ENCODE peak calls at places on chromosomes 1 and 21, in four cellular contexts. One of them, this sample, is unnamed.
A peak's percentile ranks its signal among the peaks of the same experiment; 100 is the strongest.

GRCh38 chr1:212413902-212414327 is 771 bp downstream of the PACC1 start:
- DNase-seq in cardiac muscle cell: peak; percentile 19
- DNase-seq in right atrium auricular region: no peak
- DNase-seq in kidney: no peak
- DNase-seq in this sample: no peak

GRCh38 chr1:23452011-23452411 is 27.5 kb upstream of the TCEA3 start:
- DNase-seq in right atrium auricular region: no peak
- DNase-seq in kidney: peak; percentile 79
- DNase-seq in cardiac muscle cell: peak; percentile 23
- DNase-seq in this sample: peak; percentile 23

GRCh38 chr1:240801445-240801844 is 189.5 kb upstream of the GREM2 start:
- DNase-seq in right atrium auricular region: no peak
- DNase-seq in kidney: no peak
- DNase-seq in cardiac muscle cell: peak; percentile 24
- DNase-seq in this sample: no peak

GRCh38 chr1:36016686-36017085 is 67.2 kb upstream of the TEKT2 start:
- DNase-seq in right atrium auricular region: no peak
- DNase-seq in kidney: no peak
- DNase-seq in cardiac muscle cell: no peak
- DNase-seq in this sample: no peak

GRCh38 chr1:110208916-110209650 is 1.0 kb upstream of the KCNC4 start:
- DNase-seq in cardiac muscle cell: no peak
- DNase-seq in kidney: no peak
- DNase-seq in right atrium auricular region: no peak
- DNase-seq in this sample: no peak

GRCh38 chr1:207001492-207002245 is 30.9 kb downstream of the C1orf116 start:
- DNase-seq in right atrium auricular region: no peak
- DNase-seq in kidney: no peak
- DNase-seq in cardiac muscle cell: no peak
- DNase-seq in this sample: no peak

GRCh38 chr21:16533692-16534407 is 804.1 kb downstream of the USP25 start:
- DNase-seq in right atrium auricular region: no peak
- DNase-seq in kidney: no peak
- DNase-seq in cardiac muscle cell: no peak
- DNase-seq in this sample: no peak

GRCh38 chr1:14138135-14138506 is 438.1 kb downstream of the PRDM2 start:
- DNase-seq in kidney: no peak
- DNase-seq in cardiac muscle cell: no peak
- DNase-seq in right atrium auricular region: no peak
- DNase-seq in this sample: no peak

GRCh38 chr1:19210772-19211549 is 895 bp upstream of the UBR4 start:
- DNase-seq in kidney: no peak
- DNase-seq in cardiac muscle cell: peak; percentile 21
- DNase-seq in right atrium auricular region: peak; percentile 13
- DNase-seq in this sample: no peak

DNA sequence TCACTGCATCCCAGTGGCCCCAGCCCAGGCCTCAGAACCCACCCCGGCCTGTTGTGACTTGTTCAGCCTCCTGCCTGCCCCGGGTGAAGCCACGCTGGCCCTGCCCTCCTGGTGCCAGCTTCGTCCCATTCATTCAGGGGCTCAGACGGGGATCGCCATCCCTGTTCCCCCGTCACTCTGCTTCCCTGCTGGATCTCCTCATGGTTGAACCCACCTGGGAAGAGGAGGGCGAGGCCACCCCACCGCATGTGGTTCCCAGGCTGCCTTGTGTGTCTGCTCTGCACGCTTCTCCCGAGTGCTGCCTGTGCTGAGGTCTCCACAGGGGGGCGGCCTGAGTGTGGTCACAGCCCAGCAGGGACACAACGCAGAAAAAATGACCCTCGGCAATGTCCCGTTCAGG is 108.2 kb upstream of the ACTRT2 start:
- DNase-seq in cardiac muscle cell: no peak
- DNase-seq in right atrium auricular region: no peak
- DNase-seq in kidney: no peak
- DNase-seq in this sample: no peak
- H3K9me3 ChIP-seq in cardiac muscle cell: no peaks in the 10 kb centered on the region
- H3K9me3 ChIP-seq in right atrium auricular region: no peaks in the 10 kb centered on the region
- H3K9me3 ChIP-seq in kidney: no peaks in the 10 kb centered on the region
- H3K9me3 ChIP-seq in this sample: no peaks in the 10 kb centered on the region

GRCh38 chr1:2962541-2962940 is 58.7 kb upstream of the ACTRT2 start:
- DNase-seq in kidney: no peak
- DNase-seq in cardiac muscle cell: no peak
- DNase-seq in right atrium auricular region: no peak
- DNase-seq in this sample: no peak
- H3K9me3 ChIP-seq in kidney: peaks cover 2% of the 10 kb centered on the region
- H3K9me3 ChIP-seq in cardiac muscle cell: no peaks in the 10 kb centered on the region
- H3K9me3 ChIP-seq in right atrium auricular region: peaks cover 17% of the 10 kb centered on the region
- H3K9me3 ChIP-seq in this sample: peaks cover 2% of the 10 kb centered on the region

DNA sequence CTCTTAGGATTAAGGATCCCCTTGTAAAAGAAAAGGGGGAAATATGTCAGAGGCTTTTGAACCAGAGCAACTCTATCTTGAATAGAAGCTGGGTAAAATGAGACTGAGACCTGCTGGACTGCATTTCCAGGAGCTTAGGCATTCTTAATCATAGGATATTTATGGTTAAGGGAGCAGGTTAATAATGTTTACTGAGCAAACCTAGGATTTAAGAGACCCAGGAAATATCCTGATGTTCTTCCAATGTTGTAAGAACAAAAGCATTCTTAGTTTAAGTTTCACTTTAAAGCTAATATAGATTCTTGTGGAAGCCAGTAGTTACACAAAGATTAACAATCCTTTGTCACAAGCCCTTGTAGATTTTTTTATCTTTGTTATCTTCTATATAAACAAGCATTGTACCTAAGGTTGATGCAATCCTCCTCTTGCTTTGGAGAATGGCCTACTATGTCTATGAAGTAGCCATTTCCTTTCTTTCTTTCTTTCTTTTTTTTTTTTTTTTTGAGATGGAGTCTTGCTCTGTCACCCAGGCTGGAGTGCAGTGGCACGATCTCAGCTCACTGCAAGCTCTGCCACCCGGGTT is 570.2 kb upstream of the BEND5 start:
- DNase-seq in right atrium auricular region: no peak
- DNase-seq in kidney: no peak
- DNase-seq in cardiac muscle cell: no peak
- DNase-seq in this sample: no peak
- H3K9me3 ChIP-seq in right atrium auricular region: peaks cover 3% of the 10 kb centered on the region
- H3K9me3 ChIP-seq in kidney: no peaks in the 10 kb centered on the region
- H3K9me3 ChIP-seq in cardiac muscle cell: no peaks in the 10 kb centered on the region
- H3K9me3 ChIP-seq in this sample: no peaks in the 10 kb centered on the region

DNA sequence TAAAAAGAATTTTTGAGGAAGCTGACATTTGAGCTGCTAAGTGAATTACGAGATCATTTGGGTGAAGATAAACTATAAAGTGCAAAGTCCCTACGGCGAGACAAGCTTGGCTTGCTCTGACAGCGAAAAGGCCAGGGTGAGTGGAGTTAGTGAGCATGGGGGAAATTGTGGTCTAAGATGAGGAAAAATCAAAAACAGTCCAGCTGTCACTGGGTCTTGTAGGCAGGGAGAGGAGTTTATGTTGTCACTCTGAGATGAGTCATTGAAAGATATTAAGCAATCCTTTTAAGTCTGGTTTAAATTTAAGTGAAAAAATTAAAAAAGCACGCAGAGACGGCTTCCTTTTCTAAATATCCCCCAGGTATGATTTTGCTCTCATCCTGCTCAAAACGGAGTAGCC is 601.9 kb downstream of the MRPL39 start:
- DNase-seq in cardiac muscle cell: no peak
- DNase-seq in right atrium auricular region: no peak
- DNase-seq in kidney: no peak
- DNase-seq in this sample: no peak
- H3K9me3 ChIP-seq in cardiac muscle cell: no peaks in the 10 kb centered on the region
- H3K9me3 ChIP-seq in right atrium auricular region: no peaks in the 10 kb centered on the region
- H3K9me3 ChIP-seq in kidney: no peaks in the 10 kb centered on the region
- H3K9me3 ChIP-seq in this sample: no peaks in the 10 kb centered on the region

DNA sequence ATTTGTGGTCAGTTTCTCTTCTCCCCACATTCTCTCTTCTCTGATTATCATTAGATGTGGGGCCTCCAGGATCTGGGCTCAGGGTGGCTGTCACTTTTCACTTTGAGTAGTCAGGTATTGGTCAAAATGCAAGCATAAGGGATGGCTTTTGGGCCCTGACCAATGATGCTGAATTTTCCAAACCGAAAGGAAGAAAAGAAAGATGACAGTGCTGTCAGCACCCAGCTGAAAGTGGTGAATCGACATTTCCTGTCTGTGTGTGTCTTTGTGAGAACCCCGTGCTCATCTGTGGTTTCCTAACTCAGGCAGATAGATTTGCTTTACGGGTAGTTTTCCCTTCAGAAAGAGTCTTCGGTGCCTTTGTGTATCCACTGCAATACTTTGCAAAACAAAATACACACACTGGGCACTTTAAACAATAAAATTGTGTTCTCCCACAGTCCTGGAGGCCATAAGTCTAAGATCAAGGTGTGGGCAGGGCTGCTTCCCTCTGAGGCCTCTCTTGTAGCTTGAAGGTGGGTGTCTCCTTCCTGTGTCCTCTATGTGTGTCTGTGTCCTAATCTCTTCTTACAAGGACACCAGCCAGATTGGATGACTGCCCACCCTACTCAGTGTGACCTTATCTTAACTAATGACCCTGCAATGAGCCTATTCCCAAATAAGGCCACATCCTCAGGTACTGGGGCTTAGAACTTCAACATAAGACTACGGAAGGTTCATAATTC is 274.8 kb upstream of the AJAP1 start:
- DNase-seq in kidney: no peak
- DNase-seq in right atrium auricular region: no peak
- DNase-seq in cardiac muscle cell: no peak
- DNase-seq in this sample: no peak
- H3K9me3 ChIP-seq in kidney: no peaks in the 10 kb centered on the region
- H3K9me3 ChIP-seq in right atrium auricular region: peaks cover 18% of the 10 kb centered on the region
- H3K9me3 ChIP-seq in cardiac muscle cell: no peaks in the 10 kb centered on the region
- H3K9me3 ChIP-seq in this sample: peaks cover 3% of the 10 kb centered on the region

DNA sequence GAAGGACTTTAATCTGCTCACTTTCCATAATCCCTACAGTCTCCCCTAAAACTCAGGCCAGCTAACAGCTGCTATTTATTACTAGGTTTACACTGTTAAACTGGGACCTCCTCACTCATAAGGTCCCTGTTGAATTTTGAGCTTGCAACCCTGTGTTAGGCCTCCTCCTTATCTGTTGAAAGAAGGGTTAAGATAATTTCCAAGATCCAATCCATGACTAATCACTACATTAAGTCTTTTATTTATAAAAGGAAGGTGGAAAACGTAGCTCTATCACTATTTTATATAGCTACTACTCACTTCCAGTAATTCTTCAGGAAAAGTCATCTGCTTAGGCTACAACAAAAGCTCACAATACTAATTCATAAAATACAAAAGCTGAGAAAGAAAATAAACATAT is 79.5 kb downstream of the EVI5 start:
- DNase-seq in right atrium auricular region: no peak
- DNase-seq in kidney: no peak
- DNase-seq in cardiac muscle cell: peak; percentile 48
- DNase-seq in this sample: no peak
- H3K9me3 ChIP-seq in right atrium auricular region: no peaks in the 10 kb centered on the region
- H3K9me3 ChIP-seq in kidney: no peaks in the 10 kb centered on the region
- H3K9me3 ChIP-seq in cardiac muscle cell: no peaks in the 10 kb centered on the region
- H3K9me3 ChIP-seq in this sample: no peaks in the 10 kb centered on the region

DNA sequence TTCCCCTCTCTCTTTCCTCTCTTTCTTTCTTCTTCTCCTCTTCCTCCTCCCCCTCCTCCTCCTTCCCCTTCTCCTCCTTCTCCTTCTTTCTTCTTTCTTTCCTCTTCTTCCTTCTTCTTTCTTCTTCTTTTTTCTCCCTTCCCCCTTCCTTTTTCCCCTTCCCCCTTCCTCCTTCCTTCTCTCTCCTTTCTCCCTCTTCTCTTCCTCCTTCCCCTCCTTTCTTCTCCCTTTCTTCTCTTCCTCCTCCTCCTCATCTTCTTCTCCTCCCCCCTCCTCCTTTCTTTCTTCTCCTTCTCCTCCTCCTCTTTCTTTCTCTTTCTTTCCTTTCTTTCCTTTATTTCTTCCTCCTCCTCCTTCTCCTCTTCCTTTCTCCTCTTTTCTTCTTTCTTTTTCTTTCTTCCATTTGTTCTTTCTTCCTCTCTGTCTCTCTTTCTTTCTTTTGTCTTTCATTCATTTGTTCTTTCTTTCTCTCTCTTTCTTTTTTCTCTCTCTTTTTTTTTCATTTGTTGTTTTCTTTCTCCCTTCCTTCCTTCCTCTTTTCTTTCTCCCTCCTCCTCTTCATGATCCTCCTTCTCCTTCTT is 26.5 kb downstream of the HRNR start:
- DNase-seq in right atrium auricular region: no peak
- DNase-seq in kidney: no peak
- DNase-seq in cardiac muscle cell: no peak
- DNase-seq in this sample: no peak
- H3K9me3 ChIP-seq in right atrium auricular region: no peaks in the 10 kb centered on the region
- H3K9me3 ChIP-seq in kidney: no peaks in the 10 kb centered on the region
- H3K9me3 ChIP-seq in cardiac muscle cell: no peaks in the 10 kb centered on the region
- H3K9me3 ChIP-seq in this sample: no peaks in the 10 kb centered on the region

GRCh38 chr1:2942410-2942809 is 78.9 kb upstream of the ACTRT2 start:
- DNase-seq in cardiac muscle cell: no peak
- DNase-seq in right atrium auricular region: no peak
- DNase-seq in kidney: no peak
- DNase-seq in this sample: no peak
- H3K9me3 ChIP-seq in cardiac muscle cell: no peaks in the 10 kb centered on the region
- H3K9me3 ChIP-seq in right atrium auricular region: peaks cover 15% of the 10 kb centered on the region
- H3K9me3 ChIP-seq in kidney: no peaks in the 10 kb centered on the region
- H3K9me3 ChIP-seq in this sample: no peaks in the 10 kb centered on the region